ENCODE peak calls at places on chromosome 20, in five cellular contexts. One of them, this sample, is unnamed.

GRCh38 chr20:21361266-21361665 is 36.1 kb downstream of the NKX2-4 start:
- DNase-seq in Peyer's patch: no peak
- DNase-seq in spleen: no peak
- DNase-seq in lower lobe of right lung: no peak
- DNase-seq in HFFc6: no peak
- DNase-seq in this sample: no peak

GRCh38 chr20:13220857-13221297 is at the start of gene ISM1:
- DNase-seq in Peyer's patch: peak; percentile 50
- DNase-seq in spleen: peak; percentile 69
- DNase-seq in lower lobe of right lung: peak; percentile 48
- DNase-seq in HFFc6: no peak
- DNase-seq in this sample: no peak

GRCh38 chr20:48530957-48531356 is 296.8 kb downstream of the PREX1 start:
- DNase-seq in Peyer's patch: no peak
- DNase-seq in spleen: no peak
- DNase-seq in lower lobe of right lung: no peak
- DNase-seq in HFFc6: no peak
- DNase-seq in this sample: no peak

GRCh38 chr20:53088786-53089185 is 116.6 kb downstream of the TSHZ2 start:
- DNase-seq in Peyer's patch: no peak
- DNase-seq in spleen: no peak
- DNase-seq in lower lobe of right lung: no peak
- DNase-seq in HFFc6: no peak
- DNase-seq in this sample: no peak

GRCh38 chr20:24491043-24491756 is 21.8 kb downstream of the SYNDIG1 start:
- DNase-seq in Peyer's patch: no peak
- DNase-seq in spleen: peak; percentile 55
- DNase-seq in lower lobe of right lung: no peak
- DNase-seq in HFFc6: no peak
- DNase-seq in this sample: no peak

GRCh38 chr20:46021361-46022359 is 7.4 kb upstream of the SLC12A5 start:
- DNase-seq in Peyer's patch: no peak
- DNase-seq in spleen: peak; percentile 85
- DNase-seq in lower lobe of right lung: no peak
- DNase-seq in HFFc6: no peak
- DNase-seq in this sample: no peak

GRCh38 chr20:49501917-49502316 is 19.4 kb upstream of the KCNB1 start:
- DNase-seq in Peyer's patch: no peak
- DNase-seq in spleen: no peak
- DNase-seq in lower lobe of right lung: no peak
- DNase-seq in HFFc6: no peak
- DNase-seq in this sample: no peak

GRCh38 chr20:63520939-63521601 is 505 bp downstream of the PPDPF start:
- DNase-seq in Peyer's patch: peak; percentile 88
- DNase-seq in spleen: peak; percentile 94
- DNase-seq in lower lobe of right lung: peak; percentile 87
- DNase-seq in HFFc6: peak; percentile 53
- DNase-seq in this sample: no peak

GRCh38 chr20:25149986-25150385 is 45.5 kb upstream of the ENTPD6 start:
- DNase-seq in Peyer's patch: no peak
- DNase-seq in spleen: no peak
- DNase-seq in lower lobe of right lung: no peak
- DNase-seq in HFFc6: no peak
- DNase-seq in this sample: no peak

GRCh38 chr20:60792941-60793340 is 459.1 kb upstream of the CDH4 start:
- DNase-seq in Peyer's patch: no peak
- DNase-seq in spleen: no peak
- DNase-seq in lower lobe of right lung: no peak
- DNase-seq in HFFc6: no peak
- DNase-seq in this sample: no peak

GRCh38 chr20:8602389-8603116 is 466.3 kb upstream of the PLCB4 start:
- DNase-seq in Peyer's patch: no peak
- DNase-seq in spleen: no peak
- DNase-seq in lower lobe of right lung: no peak
- DNase-seq in HFFc6: no peak
- DNase-seq in this sample: no peak

GRCh38 chr20:3237011-3237957 is 1.7 kb downstream of the SLC4A11 start:
- DNase-seq in Peyer's patch: no peak
- DNase-seq in spleen: no peak
- DNase-seq in lower lobe of right lung: no peak
- DNase-seq in HFFc6: no peak
- DNase-seq in this sample: no peak

GRCh38 chr20:54049156-54049555 is 21.2 kb downstream of the BCAS1 start:
- DNase-seq in Peyer's patch: no peak
- DNase-seq in spleen: no peak
- DNase-seq in lower lobe of right lung: no peak
- DNase-seq in HFFc6: no peak
- DNase-seq in this sample: no peak

GRCh38 chr20:53023717-53024116 is 51.6 kb downstream of the TSHZ2 start:
- DNase-seq in Peyer's patch: no peak
- DNase-seq in spleen: no peak
- DNase-seq in lower lobe of right lung: no peak
- DNase-seq in HFFc6: no peak
- DNase-seq in this sample: no peak

GRCh38 chr20:9025643-9026042 is 43.2 kb upstream of the PLCB4 start:
- DNase-seq in Peyer's patch: no peak
- DNase-seq in spleen: no peak
- DNase-seq in lower lobe of right lung: no peak
- DNase-seq in HFFc6: peak; percentile 59
- DNase-seq in this sample: no peak

GRCh38 chr20:45355209-45355608 is 7.0 kb upstream of the SDC4 start:
- DNase-seq in Peyer's patch: no peak
- DNase-seq in spleen: no peak
- DNase-seq in lower lobe of right lung: no peak
- DNase-seq in HFFc6: peak; percentile 72
- DNase-seq in this sample: no peak

GRCh38 chr20:1838479-1839279 is 56.5 kb upstream of the SIRPA start:
- DNase-seq in Peyer's patch: no peak
- DNase-seq in spleen: no peak
- DNase-seq in lower lobe of right lung: no peak
- DNase-seq in HFFc6: no peak
- DNase-seq in this sample: no peak

GRCh38 chr20:22453244-22454080 is 130.9 kb downstream of the FOXA2 start:
- DNase-seq in Peyer's patch: no peak
- DNase-seq in spleen: no peak
- DNase-seq in lower lobe of right lung: no peak
- DNase-seq in HFFc6: no peak
- DNase-seq in this sample: no peak

GRCh38 chr20:23362392-23363256 is 642 bp downstream of the GZF1 start:
- DNase-seq in Peyer's patch: no peak
- DNase-seq in spleen: no peak
- DNase-seq in lower lobe of right lung: peak; percentile 80
- DNase-seq in HFFc6: peak; percentile 17
- DNase-seq in this sample: no peak

GRCh38 chr20:46334423-46334978 is 26.2 kb upstream of the CDH22 start:
- DNase-seq in Peyer's patch: no peak
- DNase-seq in spleen: no peak
- DNase-seq in lower lobe of right lung: no peak
- DNase-seq in HFFc6: no peak
- DNase-seq in this sample: no peak

GRCh38 chr20:32470025-32470861 is 112.1 kb downstream of the ASXL1 start:
- DNase-seq in Peyer's patch: no peak
- DNase-seq in spleen: peak; percentile 89
- DNase-seq in lower lobe of right lung: peak; percentile 77
- DNase-seq in HFFc6: peak; percentile 50
- DNase-seq in this sample: peak; percentile 94

GRCh38 chr20:48875914-48876240 is 45.6 kb upstream of the ARFGEF2 start:
- DNase-seq in Peyer's patch: no peak
- DNase-seq in spleen: no peak
- DNase-seq in lower lobe of right lung: no peak
- DNase-seq in HFFc6: no peak
- DNase-seq in this sample: no peak

GRCh38 chr20:20820780-20821495 is 108.5 kb upstream of the RALGAPA2 start:
- DNase-seq in Peyer's patch: no peak
- DNase-seq in spleen: no peak
- DNase-seq in lower lobe of right lung: no peak
- DNase-seq in HFFc6: peak; percentile 6
- DNase-seq in this sample: no peak

GRCh38 chr20:63830821-63831593 is at the start of gene ZBTB46:
- DNase-seq in Peyer's patch: peak; percentile 70
- DNase-seq in spleen: peak; percentile 85
- DNase-seq in lower lobe of right lung: peak; percentile 68
- DNase-seq in HFFc6: no peak
- DNase-seq in this sample: no peak

GRCh38 chr20:19897891-19898290 is 119.3 kb upstream of the NAA20 start:
- DNase-seq in Peyer's patch: no peak
- DNase-seq in spleen: no peak
- DNase-seq in lower lobe of right lung: no peak
- DNase-seq in HFFc6: no peak
- DNase-seq in this sample: no peak

GRCh38 chr20:11035211-11035610 is 361.4 kb upstream of the JAG1 start:
- DNase-seq in Peyer's patch: no peak
- DNase-seq in spleen: no peak
- DNase-seq in lower lobe of right lung: no peak
- DNase-seq in HFFc6: no peak
- DNase-seq in this sample: no peak

GRCh38 chr20:44467289-44467883 is 8.3 kb upstream of the TTPAL start:
- DNase-seq in Peyer's patch: no peak
- DNase-seq in spleen: no peak
- DNase-seq in lower lobe of right lung: no peak
- DNase-seq in HFFc6: no peak
- DNase-seq in this sample: no peak

GRCh38 chr20:10856237-10856636 is 182.4 kb upstream of the JAG1 start:
- DNase-seq in Peyer's patch: peak; percentile 51
- DNase-seq in spleen: no peak
- DNase-seq in lower lobe of right lung: no peak
- DNase-seq in HFFc6: no peak
- DNase-seq in this sample: no peak

DNA sequence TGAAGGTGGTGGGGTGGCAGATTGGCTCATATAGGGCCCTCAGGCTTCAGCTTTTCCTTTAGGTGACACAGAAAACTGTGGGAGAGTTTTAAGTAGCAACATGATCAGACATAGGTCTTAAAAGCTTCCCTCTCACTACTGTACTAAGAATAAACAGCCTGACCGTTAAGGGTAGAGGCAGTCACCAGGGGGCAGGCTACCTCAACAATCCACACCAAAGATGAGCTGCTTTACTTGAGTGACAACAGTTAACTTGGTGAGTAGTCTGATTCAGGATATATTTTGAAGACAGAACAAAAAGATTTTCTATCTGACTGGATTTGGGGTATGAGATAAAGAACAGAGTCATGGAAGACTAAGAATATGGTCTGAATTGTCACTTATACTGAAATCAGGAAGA is 193.1 kb upstream of the SHLD1 start:
- DNase-seq in Peyer's patch: peak; percentile 60
- DNase-seq in spleen: no peak
- DNase-seq in lower lobe of right lung: no peak
- DNase-seq in HFFc6: peak; percentile 36
- DNase-seq in this sample: no peak
- TF ChIP-seq CTCF in Peyer's patch: no peak
- TF ChIP-seq CTCF in spleen: peak; percentile 48
- TF ChIP-seq CTCF in lower lobe of right lung: peak; percentile 41
- TF ChIP-seq CTCF in HFFc6: peak; percentile 82
- TF ChIP-seq CTCF in this sample: peak; percentile 81

GRCh38 chr20:51342510-51343236 is 199.8 kb downstream of the NFATC2 start:
- DNase-seq in Peyer's patch: no peak
- DNase-seq in spleen: no peak
- DNase-seq in lower lobe of right lung: no peak
- DNase-seq in HFFc6: no peak
- DNase-seq in this sample: no peak
- TF ChIP-seq CTCF in Peyer's patch: no peak
- TF ChIP-seq CTCF in spleen: no peak
- TF ChIP-seq CTCF in lower lobe of right lung: no peak
- TF ChIP-seq CTCF in HFFc6: no peak
- TF ChIP-seq CTCF in this sample: no peak

GRCh38 chr20:56995635-56996075 is 270.8 kb downstream of the BMP7 start:
- DNase-seq in Peyer's patch: no peak
- DNase-seq in spleen: no peak
- DNase-seq in lower lobe of right lung: no peak
- DNase-seq in HFFc6: no peak
- DNase-seq in this sample: no peak
- TF ChIP-seq CTCF in Peyer's patch: no peak
- TF ChIP-seq CTCF in spleen: no peak
- TF ChIP-seq CTCF in lower lobe of right lung: peak; percentile 42
- TF ChIP-seq CTCF in HFFc6: peak; percentile 78
- TF ChIP-seq CTCF in this sample: peak; percentile 76

DNA sequence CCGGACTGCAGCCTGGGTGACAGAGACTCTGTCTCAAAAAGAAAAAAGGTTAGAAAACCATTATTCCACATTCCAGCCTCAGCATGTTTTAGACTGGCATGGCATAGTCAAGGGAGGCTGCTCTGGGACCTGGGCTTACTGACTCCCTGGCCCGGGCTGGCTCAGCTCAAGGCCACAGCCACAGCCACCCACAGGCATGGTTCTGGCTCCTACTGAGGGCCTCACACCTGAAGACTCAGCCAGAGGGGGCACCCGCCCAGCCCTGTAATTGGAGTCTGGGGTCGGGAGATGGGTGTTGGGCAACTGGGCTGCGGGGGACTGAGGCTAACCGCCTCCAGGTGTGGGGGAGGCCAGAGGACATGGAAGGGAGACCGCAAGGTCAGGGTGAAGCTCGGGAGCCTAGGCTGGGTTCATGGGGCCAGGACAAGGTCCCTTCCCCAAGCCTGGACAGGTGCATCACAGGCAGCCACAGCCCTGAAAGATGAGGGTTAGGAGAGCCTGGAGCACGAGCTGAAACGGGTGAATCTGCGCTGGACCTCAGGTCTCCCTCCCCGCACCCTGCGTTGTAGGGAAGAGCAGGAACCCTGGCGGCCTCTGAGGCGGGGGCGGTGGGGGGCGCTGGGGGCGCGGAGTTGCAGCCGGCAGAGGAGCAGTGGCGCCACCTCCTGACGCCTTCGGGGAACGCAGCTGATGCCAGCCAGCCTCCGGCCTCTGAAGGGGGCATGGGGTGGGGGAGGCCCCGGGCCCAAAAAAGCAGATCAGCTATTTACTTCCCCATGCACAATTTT is 67.7 kb upstream of the SRSF6 start:
- DNase-seq in Peyer's patch: no peak
- DNase-seq in spleen: no peak
- DNase-seq in lower lobe of right lung: no peak
- DNase-seq in HFFc6: no peak
- DNase-seq in this sample: no peak
- TF ChIP-seq CTCF in Peyer's patch: no peak
- TF ChIP-seq CTCF in spleen: no peak
- TF ChIP-seq CTCF in lower lobe of right lung: peak; percentile 53
- TF ChIP-seq CTCF in HFFc6: peak; percentile 84
- TF ChIP-seq CTCF in this sample: peak; percentile 54

GRCh38 chr20:41173161-41173721 is 35.9 kb downstream of the PLCG1 start:
- DNase-seq in Peyer's patch: peak; percentile 86
- DNase-seq in spleen: peak; percentile 90
- DNase-seq in lower lobe of right lung: peak; percentile 80
- DNase-seq in HFFc6: peak; percentile 54
- DNase-seq in this sample: no peak
- TF ChIP-seq CTCF in Peyer's patch: peak; percentile 78
- TF ChIP-seq CTCF in spleen: peak; percentile 91
- TF ChIP-seq CTCF in lower lobe of right lung: peak; percentile 94
- TF ChIP-seq CTCF in HFFc6: peak; percentile 95
- TF ChIP-seq CTCF in this sample: peak; percentile 95

This sample was measured in chondrocyte.